ENCODE peak calls at places on chromosomes 5 and 9, in nine cellular contexts. J, H, P, V, G, R, K, E and M are unnamed samples.
A peak's percentile ranks its signal among the peaks of the same experiment; 100 is the strongest.

GRCh38 chr5:170491479-170491878 is 12.3 kb upstream of the KCNIP1 start:
- DNase-seq in E (no peak), R (no peak), K (no peak), J (peak; percentile 61), V (no peak), P (no peak), G (peak; percentile 19), H (peak; percentile 86), M (no peak)

GRCh38 chr5:106154280-106154716 is 1516.4 kb downstream of the EFNA5 start:
- DNase-seq in H (no peak), V (no peak), E (no peak), G (no peak), P (no peak), R (no peak), K (no peak), J (no peak), M (no peak)

GRCh38 chr5:78547731-78548189 is 100.8 kb downstream of the LHFPL2 start:
- DNase-seq in H (no peak), J (peak; percentile 97), G (peak; percentile 95), P (peak; percentile 43), R (no peak), K (peak; percentile 91), V (peak; percentile 90), E (no peak), M (no peak)

GRCh38 chr5:94423411-94423810 is 195.0 kb downstream of the KIAA0825 start:
- DNase-seq in K (no peak), J (no peak), H (no peak), V (no peak), P (no peak), E (no peak), R (no peak), G (no peak), M (no peak)

GRCh38 chr5:52746539-52746938 is 41.2 kb upstream of the ITGA1 start:
- DNase-seq in P (no peak), E (no peak), J (peak; percentile 43), R (no peak), G (no peak), H (peak; percentile 65), K (no peak), V (no peak), M (no peak)

GRCh38 chr5:138303365-138303764 is 28.2 kb downstream of the CDC25C start:
- DNase-seq in E (no peak), G (no peak), P (no peak), K (no peak), V (no peak), J (peak; percentile 43), H (peak; percentile 83), R (no peak), M (no peak)

GRCh38 chr5:155008669-155009068 is 4.9 kb upstream of the KIF4B start:
- DNase-seq in E (no peak), P (no peak), J (no peak), R (no peak), G (no peak), H (peak; percentile 16), K (no peak), V (no peak), M (no peak)

GRCh38 chr9:107348836-107349235 is 65.8 kb downstream of the RAD23B start:
- DNase-seq in V (no peak), J (no peak), K (no peak), H (no peak), R (no peak), E (peak; percentile 71), G (no peak), P (no peak), M (no peak)

GRCh38 chr9:73118898-73119554 is 32.6 kb upstream of the ANXA1 start:
- DNase-seq in G (no peak), R (no peak), V (no peak), K (no peak), J (peak; percentile 62), P (no peak), H (peak; percentile 70), E (no peak), M (no peak)

GRCh38 chr5:154851351-154851750 is 948 bp upstream of the FAXDC2 start:
- DNase-seq in K (no peak), P (no peak), E (no peak), G (no peak), H (no peak), V (no peak), J (no peak), R (no peak), M (no peak)

GRCh38 chr5:91449083-91449482 is 66.0 kb upstream of the ARRDC3 start:
- DNase-seq in E (no peak), V (no peak), K (no peak), P (no peak), R (no peak), J (no peak), H (no peak), G (no peak), M (no peak)

GRCh38 chr5:179699640-179700298 is 1.0 kb downstream of the CANX start:
- DNase-seq in J (peak; percentile 58), R (no peak), V (no peak), G (no peak), K (no peak), H (peak; percentile 43), P (no peak), E (peak; percentile 31), M (no peak)

GRCh38 chr9:75239176-75239575 is 150.9 kb downstream of the OSTF1 start:
- DNase-seq in R (no peak), E (peak; percentile 10), G (no peak), H (peak; percentile 52), V (no peak), J (peak; percentile 32), K (no peak), P (no peak), M (peak; percentile 78)

GRCh38 chr5:55633574-55634203 is 78.4 kb downstream of the SLC38A9 start:
- DNase-seq in G (peak; percentile 39), P (no peak), V (peak; percentile 73), H (peak; percentile 68), K (peak; percentile 54), R (no peak), E (no peak), J (no peak), M (peak; percentile 58)

GRCh38 chr9:5499889-5500398 is 10.4 kb upstream of the PDCD1LG2 start:
- DNase-seq in V (peak; percentile 59), H (peak; percentile 68), P (no peak), K (no peak), R (no peak), G (peak; percentile 45), J (peak; percentile 60), E (no peak), M (no peak)

GRCh38 chr5:63070001-63070400 is 491.4 kb downstream of the LRRC70 start:
- DNase-seq in R (no peak), V (no peak), P (no peak), G (no peak), J (no peak), H (no peak), E (no peak), K (no peak), M (no peak)

GRCh38 chr5:150301170-150301505 is 1.6 kb downstream of the ARSI start:
- DNase-seq in V (no peak), P (no peak), J (peak; percentile 94), K (no peak), H (no peak), G (peak; percentile 41), R (no peak), E (no peak), M (peak; percentile 15)

GRCh38 chr9:36911037-36911436 is 123.0 kb downstream of the PAX5 start:
- DNase-seq in K (no peak), G (no peak), H (no peak), J (no peak), V (no peak), E (no peak), R (no peak), P (no peak), M (no peak)

GRCh38 chr5:96434201-96434645 is 1.2 kb upstream of the PCSK1 start:
- DNase-seq in V (peak; percentile 73), J (peak; percentile 72), G (no peak), R (peak; percentile 92), H (peak; percentile 77), E (peak; percentile 85), P (peak; percentile 62), K (peak; percentile 68), M (peak; percentile 63)

GRCh38 chr5:143063175-143063970 is 293.2 kb downstream of the ARHGAP26 start:
- DNase-seq in J (peak; percentile 86), E (no peak), K (peak; percentile 84), R (no peak), P (peak; percentile 36), V (peak; percentile 77), G (peak; percentile 37), H (no peak), M (peak; percentile 24)

GRCh38 chr9:114189823-114190562 is 34.7 kb downstream of the COL27A1 start:
- DNase-seq in P (no peak), V (no peak), G (no peak), E (no peak), J (no peak), H (no peak), K (no peak), R (no peak), M (no peak)

GRCh38 chr9:21993893-21994525 is at the start of gene CDKN2A:
- DNase-seq in R (peak; percentile 59), K (peak; percentile 49), H (peak; percentile 68), V (peak; percentile 27), E (no peak), J (peak; percentile 57), P (peak; percentile 71), G (no peak), M (peak; percentile 65)

GRCh38 chr9:72839140-72839539 is 113.7 kb downstream of the ALDH1A1 start:
- DNase-seq in R (no peak), J (no peak), V (no peak), P (no peak), G (no peak), K (no peak), H (peak; percentile 49), E (no peak), M (no peak)

GRCh38 chr9:137318976-137319375 is 16.9 kb upstream of the NRARP start:
- DNase-seq in R (peak; percentile 63), K (peak; percentile 79), E (no peak), G (peak; percentile 31), V (peak; percentile 77), J (peak; percentile 56), P (peak; percentile 32), H (no peak), M (peak; percentile 61)

GRCh38 chr5:118791986-118792734 is 196.2 kb downstream of the DTWD2 start:
- DNase-seq in G (no peak), E (peak; percentile 14), V (no peak), K (no peak), R (peak; percentile 21), P (no peak), J (peak; percentile 74), H (peak; percentile 78), M (peak; percentile 52)

GRCh38 chr5:21919417-21920022 is 933.6 kb downstream of the CDH12 start:
- DNase-seq in K (no peak), H (peak; percentile 65), G (no peak), J (peak; percentile 0), E (peak; percentile 54), P (no peak), V (no peak), R (peak; percentile 27), M (no peak)

GRCh38 chr5:169626779-169627178 is 10.3 kb upstream of the DOCK2 start:
- DNase-seq in G (no peak), R (no peak), P (no peak), K (no peak), H (peak; percentile 92), J (peak; percentile 65), E (no peak), V (no peak), M (no peak)

GRCh38 chr9:88322906-88323566 is 65.2 kb upstream of the SPIN1 start:
- DNase-seq in K (no peak), R (no peak), V (no peak), P (no peak), J (peak; percentile 28), G (no peak), H (peak; percentile 76), E (no peak), M (no peak)

GRCh38 chr5:53095931-53096525 is 13.5 kb downstream of the MOCS2 start:
- DNase-seq in R (peak; percentile 66), G (peak; percentile 73), K (no peak), P (no peak), E (peak; percentile 11), J (peak; percentile 77), H (peak; percentile 64), V (peak; percentile 46), M (no peak)

GRCh38 chr5:83348281-83348780 is 123.2 kb upstream of the VCAN start:
- DNase-seq in K (no peak), E (no peak), J (no peak), P (no peak), H (no peak), V (no peak), R (no peak), G (no peak), M (no peak)